ENCODE peak calls at places on chromosomes 6 and 20, in six cellular contexts. Z, N, O, J, S and Y are unnamed samples.

GRCh38 chr6:133705071-133705470 is 183.8 kb upstream of the TCF21 start:
- DNase-seq in Z (no peak), N (no peak), O (no peak), J (peak; percentile 91), S (no peak), Y (no peak)

GRCh38 chr6:26086214-26086613 is 1.0 kb upstream of the HFE start:
- DNase-seq in Z (no peak), N (no peak), O (no peak), J (no peak), S (no peak), Y (no peak)

GRCh38 chr6:70700922-70701876 is 33.5 kb downstream of the SMAP1 start:
- DNase-seq in Z (no peak), N (no peak), O (no peak), J (no peak), S (peak; percentile 47), Y (no peak)

GRCh38 chr6:113953346-113953745 is 17.6 kb downstream of the HDAC2 start:
- DNase-seq in Z (no peak), N (no peak), O (no peak), J (peak; percentile 50), S (no peak), Y (no peak)

GRCh38 chr6:157753291-157753690 is 69.8 kb upstream of the SNX9 start:
- DNase-seq in Z (no peak), N (no peak), O (no peak), J (no peak), S (no peak), Y (no peak)

GRCh38 chr6:8939615-8940014 is 504.3 kb upstream of the SLC35B3 start:
- DNase-seq in Z (no peak), N (peak; percentile 1), O (no peak), J (no peak), S (no peak), Y (no peak)

GRCh38 chr6:121437861-121438651 is 2.6 kb downstream of the GJA1 start:
- DNase-seq in Z (no peak), N (peak; percentile 17), O (peak; percentile 45), J (peak; percentile 52), S (peak; percentile 21), Y (no peak)

GRCh38 chr6:6546318-6547110 is 42.0 kb upstream of the LY86 start:
- DNase-seq in Z (no peak), N (peak; percentile 6), O (no peak), J (peak; percentile 1), S (peak; percentile 46), Y (no peak)

GRCh38 chr6:118678866-118679265 is 27.5 kb upstream of the CEP85L start:
- DNase-seq in Z (no peak), N (no peak), O (no peak), J (peak; percentile 43), S (no peak), Y (no peak)

GRCh38 chr6:30135757-30136156 is at the start of gene TRIM40:
- DNase-seq in Z (no peak), N (no peak), O (no peak), J (no peak), S (no peak), Y (no peak)

GRCh38 chr6:163797313-163797712 is 382.8 kb downstream of the QKI start:
- DNase-seq in Z (no peak), N (no peak), O (no peak), J (no peak), S (no peak), Y (no peak)

GRCh38 chr20:41361757-41362747 is 4.6 kb downstream of the EMILIN3 start:
- DNase-seq in Z (no peak), N (no peak), O (no peak), J (no peak), S (peak; percentile 32), Y (no peak)

GRCh38 chr20:40339661-40340449 is 349.2 kb downstream of the MAFB start:
- DNase-seq in Z (peak; percentile 78), N (no peak), O (no peak), J (no peak), S (no peak), Y (no peak)

GRCh38 chr6:1316482-1317220 is 4.8 kb downstream of the FOXQ1 start:
- DNase-seq in Z (no peak), N (no peak), O (no peak), J (no peak), S (peak; percentile 27), Y (no peak)

GRCh38 chr6:44558315-44559227 is 171.1 kb downstream of the CDC5L start:
- DNase-seq in Z (no peak), N (no peak), O (no peak), J (no peak), S (no peak), Y (no peak)

GRCh38 chr6:130366011-130366963 is at the start of gene TMEM200A:
- DNase-seq in Z (peak; percentile 80), N (peak; percentile 6), O (peak; percentile 32), J (peak; percentile 51), S (peak; percentile 12), Y (peak; percentile 44)

GRCh38 chr6:106223300-106223930 is 102.1 kb downstream of the ATG5 start:
- DNase-seq in Z (no peak), N (peak; percentile 6), O (peak; percentile 48), J (peak; percentile 79), S (peak; percentile 66), Y (peak; percentile 32)

GRCh38 chr6:170189236-170189635 is 101.6 kb downstream of the DLL1 start:
- DNase-seq in Z (no peak), N (no peak), O (peak; percentile 16), J (no peak), S (no peak), Y (peak; percentile 79)

GRCh38 chr20:60213126-60213893 is 255.1 kb downstream of the CDH26 start:
- DNase-seq in Z (no peak), N (no peak), O (no peak), J (no peak), S (no peak), Y (no peak)

GRCh38 chr6:80696268-80696667 is 589.8 kb downstream of the BCKDHB start:
- DNase-seq in Z (no peak), N (no peak), O (no peak), J (no peak), S (no peak), Y (no peak)

GRCh38 chr6:48447251-48447650 is 336.3 kb upstream of the PTCHD4 start:
- DNase-seq in Z (no peak), N (no peak), O (no peak), J (no peak), S (no peak), Y (no peak)

GRCh38 chr6:15270402-15270801 is 24.5 kb downstream of the JARID2 start:
- DNase-seq in Z (no peak), N (no peak), O (no peak), J (no peak), S (no peak), Y (no peak)

DNA sequence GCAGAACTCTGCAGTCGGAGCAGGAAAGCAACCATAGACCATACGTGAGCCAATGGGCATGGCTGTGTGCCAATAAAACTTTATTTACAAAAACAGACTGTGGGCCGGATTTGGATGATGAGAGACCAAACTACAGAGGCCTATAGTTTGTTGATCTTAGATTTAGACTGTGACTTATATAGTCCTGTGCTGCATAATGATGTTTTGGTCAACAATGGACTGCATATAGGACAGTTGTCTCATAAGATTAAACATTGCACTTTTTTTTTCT is 70.9 kb upstream of the SLC22A23 start:
- DNase-seq in Z (no peak), N (no peak), O (peak; percentile 16), J (no peak), S (no peak), Y (no peak)
- TF ChIP-seq POLR2A in Z (no peak), N (no peak), O (no peak), J (no peak), S (no peak), Y (no peak)

GRCh38 chr20:62367483-62368302 is 581 bp upstream of the LAMA5 start:
- DNase-seq in Z (peak; percentile 87), N (no peak), O (no peak), J (no peak), S (no peak), Y (no peak)

GRCh38 chr20:62366370-62367135 is 559 bp downstream of the LAMA5 start:
- DNase-seq in Z (peak; percentile 74), N (no peak), O (no peak), J (no peak), S (no peak), Y (no peak)

GRCh38 chr20:62365814-62366369 is 1.2 kb downstream of the LAMA5 start:
- DNase-seq in Z (peak; percentile 80), N (no peak), O (no peak), J (no peak), S (no peak), Y (peak; percentile 92)

GRCh38 chr20:62368303-62368628 is 1.2 kb upstream of the LAMA5 start:
- DNase-seq in Z (no peak), N (no peak), O (no peak), J (no peak), S (no peak), Y (no peak)

DNA sequence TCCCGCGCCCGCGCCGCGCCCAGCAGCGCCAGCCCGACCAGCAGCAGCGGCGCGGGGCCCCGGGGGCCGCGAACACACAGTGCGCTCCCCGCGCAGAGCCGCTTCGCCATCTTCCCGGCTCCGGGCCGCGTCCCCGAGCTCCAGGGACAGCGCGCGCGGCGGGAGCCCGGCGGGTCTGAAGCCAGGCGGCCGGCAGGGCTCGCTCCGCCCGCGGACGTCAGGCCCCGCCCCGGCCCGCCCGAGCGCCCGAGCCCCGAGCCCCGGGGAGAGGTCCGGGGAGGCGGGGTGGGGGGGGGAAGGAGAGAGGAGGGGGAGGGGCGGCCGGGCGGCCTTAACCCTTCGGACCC is at the start of gene LAMA5:
- DNase-seq in Z (peak; percentile 86), N (no peak), O (no peak), J (no peak), S (peak; percentile 64), Y (no peak)
- TF ChIP-seq POLR2A in Z (no peak), N (peak; percentile 67), O (no peak), J (no peak), S (peak; percentile 24), Y (no peak)

DNA sequence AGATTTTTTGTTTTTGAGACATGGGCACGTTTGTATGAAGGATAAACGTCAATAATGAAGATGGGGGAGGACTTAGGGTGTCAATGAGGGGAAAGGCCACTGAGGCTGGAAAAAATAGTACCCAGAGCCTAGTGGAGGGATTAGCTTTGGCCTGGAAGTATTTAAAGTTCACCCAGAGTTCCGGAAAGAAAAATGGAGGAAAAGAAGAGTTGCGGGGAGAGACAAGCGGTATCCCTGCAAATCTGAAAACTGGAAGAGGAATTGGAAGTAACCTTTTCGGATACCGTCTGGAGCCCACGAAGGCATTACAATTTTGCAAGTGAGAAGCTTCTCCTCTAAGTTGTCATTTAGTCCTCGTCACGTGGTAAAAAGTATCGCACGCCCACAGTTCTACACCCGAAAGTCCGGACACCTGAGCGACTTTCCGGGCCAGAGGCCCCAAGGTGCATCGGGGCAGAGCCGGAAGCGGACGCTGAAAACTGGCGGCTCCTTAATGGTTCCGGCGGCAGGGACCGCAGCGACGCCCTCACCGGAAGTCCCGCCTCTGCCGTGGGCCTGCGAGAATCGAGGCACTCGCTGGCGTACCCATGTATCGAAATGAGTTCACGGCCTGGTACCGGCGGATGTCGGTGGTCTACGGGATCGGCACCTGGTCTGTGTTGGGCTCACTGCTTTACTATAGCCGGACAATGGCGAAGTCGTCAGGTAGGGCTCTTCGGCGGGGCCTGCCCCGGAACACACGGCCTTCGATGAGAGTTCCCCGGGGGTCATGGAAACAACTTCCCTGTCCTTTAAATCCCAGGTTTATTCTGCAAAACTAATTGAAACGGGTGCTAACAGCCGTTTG is at the start of gene SMIM26:
- DNase-seq in Z (peak; percentile 97), N (peak; percentile 98), O (peak; percentile 89), J (peak; percentile 82), S (peak; percentile 92), Y (peak; percentile 92)
- TF ChIP-seq POLR2A in Z (peak; percentile 40), N (peak; percentile 92), O (peak; percentile 22), J (peak; percentile 61), S (peak; percentile 73), Y (no peak)

GRCh38 chr6:32583527-32583898 is 6.1 kb downstream of the HLA-DRB1 start:
- DNase-seq in Z (no peak), N (no peak), O (no peak), J (no peak), S (no peak), Y (no peak)

GRCh38 chr6:32588156-32588555 is 1.5 kb downstream of the HLA-DRB1 start:
- DNase-seq in Z (no peak), N (no peak), O (no peak), J (no peak), S (no peak), Y (no peak)
- TF ChIP-seq POLR2A in Z (no peak), N (no peak), O (no peak), J (no peak), S (no peak), Y (no peak)